ENCODE peak calls at places on chromosomes 3 and 15, in six cellular contexts. One of them, this sample, is unnamed.

GRCh38 chr15:87033056-87033455 is 953.4 kb downstream of the AGBL1 start:
- DNase-seq in HCT116: no peak
- DNase-seq in MM.1S: no peak
- DNase-seq in PC-9: no peak
- DNase-seq in GM23248: peak; percentile 14
- DNase-seq in OCI-LY7: no peak
- DNase-seq in this sample: peak; percentile 46

GRCh38 chr3:117355566-117355965 is 646.0 kb downstream of the TUSC7 start:
- DNase-seq in MM.1S: no peak
- DNase-seq in OCI-LY7: no peak
- DNase-seq in PC-9: no peak
- DNase-seq in HCT116: no peak
- DNase-seq in GM23248: peak; percentile 47
- DNase-seq in this sample: no peak

GRCh38 chr3:148930785-148931184 is 60.6 kb upstream of the GYG1 start:
- DNase-seq in GM23248: peak; percentile 73
- DNase-seq in PC-9: no peak
- DNase-seq in HCT116: no peak
- DNase-seq in MM.1S: no peak
- DNase-seq in OCI-LY7: no peak
- DNase-seq in this sample: peak; percentile 67

GRCh38 chr15:96340611-96341464 is 10.3 kb downstream of the NR2F2 start:
- DNase-seq in OCI-LY7: no peak
- DNase-seq in MM.1S: peak; percentile 24
- DNase-seq in PC-9: no peak
- DNase-seq in HCT116: no peak
- DNase-seq in GM23248: peak; percentile 81
- DNase-seq in this sample: peak; percentile 13

GRCh38 chr3:18363367-18363766 is 61.8 kb downstream of the SATB1 start:
- DNase-seq in OCI-LY7: no peak
- DNase-seq in HCT116: no peak
- DNase-seq in MM.1S: no peak
- DNase-seq in GM23248: no peak
- DNase-seq in PC-9: no peak
- DNase-seq in this sample: no peak

GRCh38 chr3:177336841-177337430 is 139.7 kb upstream of the TBL1XR1 start:
- DNase-seq in PC-9: no peak
- DNase-seq in GM23248: peak; percentile 66
- DNase-seq in MM.1S: no peak
- DNase-seq in OCI-LY7: no peak
- DNase-seq in HCT116: no peak
- DNase-seq in this sample: no peak

GRCh38 chr15:52746162-52746721 is 43.9 kb downstream of the ONECUT1 start:
- DNase-seq in PC-9: no peak
- DNase-seq in MM.1S: no peak
- DNase-seq in HCT116: no peak
- DNase-seq in OCI-LY7: no peak
- DNase-seq in GM23248: no peak
- DNase-seq in this sample: no peak

GRCh38 chr3:186920301-186920700 is 10.0 kb upstream of the ST6GAL1 start:
- DNase-seq in MM.1S: no peak
- DNase-seq in PC-9: no peak
- DNase-seq in GM23248: no peak
- DNase-seq in HCT116: no peak
- DNase-seq in OCI-LY7: no peak
- DNase-seq in this sample: no peak

DNA sequence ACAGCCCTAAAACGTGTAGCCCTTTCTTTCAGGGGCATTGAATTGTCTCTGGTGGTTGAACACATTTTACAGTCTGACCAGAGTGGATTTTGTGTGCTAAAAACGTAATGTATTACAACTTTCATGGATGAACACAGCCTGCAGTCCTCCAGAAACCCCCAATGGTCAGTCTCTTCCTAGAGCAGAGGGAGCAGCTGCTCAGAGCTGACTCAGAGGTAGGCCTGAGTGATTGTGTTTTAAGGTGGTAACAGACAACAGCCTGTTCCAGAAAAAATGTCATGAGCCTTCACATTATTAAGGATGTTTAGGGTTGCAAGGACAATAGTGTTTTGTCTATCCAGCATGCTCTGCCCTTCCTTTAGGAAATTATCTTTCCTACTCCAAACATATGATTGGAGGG is 34.5 kb upstream of the CTNNB1 start:
- DNase-seq in HCT116: no peak
- DNase-seq in PC-9: no peak
- DNase-seq in GM23248: no peak
- DNase-seq in OCI-LY7: no peak
- DNase-seq in MM.1S: no peak
- DNase-seq in this sample: no peak
- H3K9me2 ChIP-seq in HCT116: no peaks in the 10 kb centered on the region
- H3K9me2 ChIP-seq in PC-9: no peaks in the 10 kb centered on the region
- H3K9me2 ChIP-seq in GM23248: peaks cover 3% of the 10 kb centered on the region
- H3K9me2 ChIP-seq in OCI-LY7: no peaks in the 10 kb centered on the region
- H3K9me2 ChIP-seq in MM.1S: no peaks in the 10 kb centered on the region
- H3K9me2 ChIP-seq in this sample: no peaks in the 10 kb centered on the region

GRCh38 chr15:101088788-101089578 is 162.9 kb downstream of the CHSY1 start:
- DNase-seq in GM23248: peak; percentile 79
- DNase-seq in OCI-LY7: peak; percentile 66
- DNase-seq in MM.1S: peak; percentile 64
- DNase-seq in HCT116: peak; percentile 26
- DNase-seq in PC-9: no peak
- DNase-seq in this sample: peak; percentile 74
- H3K4me3 ChIP-seq in GM23248: peak overlapping the region; percentile 60
- H3K4me3 ChIP-seq in OCI-LY7: no peak overlapping the region
- H3K4me3 ChIP-seq in MM.1S: peak overlapping the region; percentile 2
- H3K4me3 ChIP-seq in HCT116: peak overlapping the region; percentile 57
- H3K4me3 ChIP-seq in PC-9: no peak overlapping the region
- H3K4me3 ChIP-seq in this sample: peak overlapping the region; percentile 55

DNA sequence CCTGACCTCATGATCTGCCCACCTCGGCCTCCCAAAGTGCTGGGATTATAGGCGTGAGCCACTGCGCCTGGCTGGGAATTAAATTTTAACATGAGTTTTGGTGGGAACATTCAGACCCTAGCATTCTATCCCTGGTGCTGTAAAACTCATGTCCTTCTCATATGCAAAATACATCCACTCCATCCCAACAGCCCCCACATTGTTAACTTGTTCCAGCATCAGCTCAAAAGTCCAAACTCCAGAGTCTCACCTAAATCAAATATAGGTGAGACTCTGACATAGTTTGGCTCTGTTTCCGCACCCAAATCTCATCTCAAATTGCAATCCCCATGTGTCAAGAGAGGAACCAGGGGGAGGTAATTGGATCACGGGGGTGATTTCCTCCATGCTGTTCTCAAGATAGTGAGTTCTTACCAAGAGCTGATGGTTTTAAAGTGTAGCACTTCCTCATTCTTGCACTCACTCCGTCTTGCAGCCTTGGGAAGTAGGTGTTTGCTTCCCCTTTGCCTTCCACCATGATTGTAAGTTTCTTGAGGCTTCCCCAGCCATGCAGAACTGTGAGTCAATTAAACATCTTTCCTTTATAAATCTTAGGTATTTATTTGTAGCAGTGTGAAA is 96.2 kb upstream of the PLCL2 start:
- DNase-seq in GM23248: no peak
- DNase-seq in PC-9: no peak
- DNase-seq in MM.1S: no peak
- DNase-seq in HCT116: no peak
- DNase-seq in OCI-LY7: no peak
- DNase-seq in this sample: no peak
- H3K9me2 ChIP-seq in GM23248: no peaks in the 10 kb centered on the region
- H3K9me2 ChIP-seq in PC-9: no peaks in the 10 kb centered on the region
- H3K9me2 ChIP-seq in MM.1S: no peaks in the 10 kb centered on the region
- H3K9me2 ChIP-seq in HCT116: no peaks in the 10 kb centered on the region
- H3K9me2 ChIP-seq in OCI-LY7: no peaks in the 10 kb centered on the region
- H3K9me2 ChIP-seq in this sample: no peaks in the 10 kb centered on the region

GRCh38 chr15:31330111-31330785 is 3.6 kb downstream of the KLF13 start:
- DNase-seq in PC-9: no peak
- DNase-seq in OCI-LY7: no peak
- DNase-seq in MM.1S: no peak
- DNase-seq in HCT116: no peak
- DNase-seq in GM23248: no peak
- DNase-seq in this sample: no peak
- H3K4me3 ChIP-seq in PC-9: no peak overlapping the region
- H3K4me3 ChIP-seq in OCI-LY7: peak overlapping the region; percentile 81
- H3K4me3 ChIP-seq in MM.1S: peak overlapping the region; percentile 70
- H3K4me3 ChIP-seq in HCT116: no peak overlapping the region
- H3K4me3 ChIP-seq in GM23248: no peak overlapping the region
- H3K4me3 ChIP-seq in this sample: no peak overlapping the region

GRCh38 chr3:41159581-41160189 is 39.6 kb upstream of the CTNNB1 start:
- DNase-seq in MM.1S: no peak
- DNase-seq in GM23248: no peak
- DNase-seq in OCI-LY7: no peak
- DNase-seq in PC-9: peak; percentile 85
- DNase-seq in HCT116: peak; percentile 41
- DNase-seq in this sample: peak; percentile 91

GRCh38 chr3:41162541-41162940 is 36.8 kb upstream of the CTNNB1 start:
- DNase-seq in PC-9: no peak
- DNase-seq in OCI-LY7: no peak
- DNase-seq in HCT116: no peak
- DNase-seq in MM.1S: no peak
- DNase-seq in GM23248: no peak
- DNase-seq in this sample: no peak

GRCh38 chr3:41158947-41159346 is 40.4 kb upstream of the CTNNB1 start:
- DNase-seq in HCT116: no peak
- DNase-seq in PC-9: peak; percentile 89
- DNase-seq in MM.1S: no peak
- DNase-seq in GM23248: no peak
- DNase-seq in OCI-LY7: no peak
- DNase-seq in this sample: peak; percentile 94

GRCh38 chr3:41163399-41163798 is 35.9 kb upstream of the CTNNB1 start:
- DNase-seq in HCT116: no peak
- DNase-seq in MM.1S: no peak
- DNase-seq in GM23248: no peak
- DNase-seq in OCI-LY7: no peak
- DNase-seq in PC-9: no peak
- DNase-seq in this sample: no peak

GRCh38 chr3:41162981-41163380 is 36.3 kb upstream of the CTNNB1 start:
- DNase-seq in PC-9: no peak
- DNase-seq in HCT116: no peak
- DNase-seq in GM23248: no peak
- DNase-seq in OCI-LY7: no peak
- DNase-seq in MM.1S: no peak
- DNase-seq in this sample: no peak
- H3K9me2 ChIP-seq in PC-9: no peaks in the 10 kb centered on the region
- H3K9me2 ChIP-seq in HCT116: no peaks in the 10 kb centered on the region
- H3K9me2 ChIP-seq in GM23248: no peaks in the 10 kb centered on the region
- H3K9me2 ChIP-seq in OCI-LY7: no peaks in the 10 kb centered on the region
- H3K9me2 ChIP-seq in MM.1S: no peaks in the 10 kb centered on the region
- H3K9me2 ChIP-seq in this sample: no peaks in the 10 kb centered on the region

GRCh38 chr3:49428697-49429100 is 425 bp downstream of the NICN1 start:
- DNase-seq in PC-9: no peak
- DNase-seq in MM.1S: no peak
- DNase-seq in GM23248: no peak
- DNase-seq in HCT116: no peak
- DNase-seq in OCI-LY7: peak; percentile 31
- DNase-seq in this sample: no peak
- H3K4me3 ChIP-seq in PC-9: peak overlapping the region; percentile 67
- H3K4me3 ChIP-seq in MM.1S: peak overlapping the region; percentile 81
- H3K4me3 ChIP-seq in GM23248: peak overlapping the region; percentile 83
- H3K4me3 ChIP-seq in HCT116: peak overlapping the region; percentile 64
- H3K4me3 ChIP-seq in OCI-LY7: peak overlapping the region; percentile 71
- H3K4me3 ChIP-seq in this sample: peak overlapping the region; percentile 72

GRCh38 chr3:87410110-87410509 is 133.7 kb upstream of the POU1F1 start:
- DNase-seq in PC-9: no peak
- DNase-seq in MM.1S: no peak
- DNase-seq in HCT116: no peak
- DNase-seq in GM23248: peak; percentile 80
- DNase-seq in OCI-LY7: no peak
- DNase-seq in this sample: no peak
- H3K9me2 ChIP-seq in PC-9: no peaks in the 10 kb centered on the region
- H3K9me2 ChIP-seq in MM.1S: no peaks in the 10 kb centered on the region
- H3K9me2 ChIP-seq in HCT116: no peaks in the 10 kb centered on the region
- H3K9me2 ChIP-seq in GM23248: no peaks in the 10 kb centered on the region
- H3K9me2 ChIP-seq in OCI-LY7: no peaks in the 10 kb centered on the region
- H3K9me2 ChIP-seq in this sample: no peaks in the 10 kb centered on the region

GRCh38 chr3:122787872-122788271 is 5.8 kb downstream of the HSPBAP1 start:
- DNase-seq in HCT116: no peak
- DNase-seq in PC-9: no peak
- DNase-seq in OCI-LY7: no peak
- DNase-seq in MM.1S: no peak
- DNase-seq in GM23248: no peak
- DNase-seq in this sample: no peak
- H3K4me3 ChIP-seq in HCT116: no peak overlapping the region
- H3K4me3 ChIP-seq in PC-9: no peak overlapping the region
- H3K4me3 ChIP-seq in OCI-LY7: no peak overlapping the region
- H3K4me3 ChIP-seq in MM.1S: no peak overlapping the region
- H3K4me3 ChIP-seq in GM23248: no peak overlapping the region
- H3K4me3 ChIP-seq in this sample: no peak overlapping the region

GRCh38 chr3:78360849-78361248 is 1321.0 kb downstream of the ROBO2 start:
- DNase-seq in GM23248: no peak
- DNase-seq in HCT116: no peak
- DNase-seq in PC-9: no peak
- DNase-seq in OCI-LY7: no peak
- DNase-seq in MM.1S: no peak
- DNase-seq in this sample: no peak
- H3K9me2 ChIP-seq in GM23248: no peaks in the 10 kb centered on the region
- H3K9me2 ChIP-seq in HCT116: no peaks in the 10 kb centered on the region
- H3K9me2 ChIP-seq in PC-9: no peaks in the 10 kb centered on the region
- H3K9me2 ChIP-seq in OCI-LY7: no peaks in the 10 kb centered on the region
- H3K9me2 ChIP-seq in MM.1S: no peaks in the 10 kb centered on the region
- H3K9me2 ChIP-seq in this sample: no peaks in the 10 kb centered on the region